ENCODE peak calls at places on chromosomes 12 and 14, in nine cellular contexts. L is heart right ventricle, D is mesendoderm, P is Panc1, Q is ovary, C is body of pancreas, H is cardiac muscle cell, V is heart left ventricle, Z is lower lobe of right lung. X is an unnamed sample.

GRCh38 chr12:76020731-76021672 is 10.6 kb downstream of the PHLDA1 start:
- DNase-seq in L (no peak), D (peak; percentile 54), P (no peak), Q (no peak), C (no peak), H (no peak), V (no peak), Z (no peak), X (peak; percentile 47)

GRCh38 chr14:37037636-37038387 is 134.6 kb downstream of the SLC25A21 start:
- DNase-seq in L (no peak), D (no peak), P (no peak), Q (no peak), C (no peak), H (no peak), V (no peak), Z (no peak), X (no peak)

GRCh38 chr14:100285021-100285912 is 21.0 kb downstream of the SLC25A29 start:
- DNase-seq in L (peak; percentile 46), D (peak; percentile 93), P (no peak), Q (peak; percentile 86), C (peak; percentile 71), H (peak; percentile 81), V (peak; percentile 80), Z (peak; percentile 80), X (peak; percentile 65)

GRCh38 chr12:47988073-47989022 is 15.9 kb downstream of the COL2A1 start:
- DNase-seq in L (no peak), D (peak; percentile 91), P (no peak), Q (no peak), C (no peak), H (no peak), V (no peak), Z (no peak), X (no peak)

GRCh38 chr14:80117876-80118275 is 93.4 kb downstream of the DIO2 start:
- DNase-seq in L (no peak), D (no peak), P (no peak), Q (no peak), C (no peak), H (no peak), V (no peak), Z (no peak), X (no peak)

GRCh38 chr14:100115236-100115635 is 44.2 kb downstream of the DEGS2 start:
- DNase-seq in L (no peak), D (no peak), P (no peak), Q (no peak), C (no peak), H (no peak), V (no peak), Z (no peak), X (no peak)

GRCh38 chr12:122860052-122860853 is 25.0 kb downstream of the HIP1R start:
- DNase-seq in L (peak; percentile 87), D (peak; percentile 74), P (peak; percentile 47), Q (peak; percentile 94), C (peak; percentile 91), H (peak; percentile 87), V (peak; percentile 91), Z (peak; percentile 88), X (peak; percentile 80)

GRCh38 chr14:49770212-49770817 is 2.4 kb downstream of the KLHDC2 start:
- DNase-seq in L (no peak), D (no peak), P (no peak), Q (no peak), C (peak; percentile 61), H (no peak), V (no peak), Z (no peak), X (peak; percentile 98)

GRCh38 chr12:97323154-97323553 is 139.4 kb upstream of the RMST start:
- DNase-seq in L (no peak), D (peak; percentile 18), P (no peak), Q (no peak), C (no peak), H (no peak), V (no peak), Z (no peak), X (no peak)

GRCh38 chr12:25708661-25709060 is 155.6 kb upstream of the LMNTD1 start:
- DNase-seq in L (no peak), D (no peak), P (no peak), Q (no peak), C (no peak), H (no peak), V (no peak), Z (no peak), X (no peak)

GRCh38 chr14:39107624-39108023 is 4.6 kb upstream of the SEC23A start:
- DNase-seq in L (no peak), D (peak; percentile 45), P (no peak), Q (no peak), C (no peak), H (peak; percentile 16), V (no peak), Z (no peak), X (peak; percentile 73)

GRCh38 chr14:101495827-101496778 is 65.2 kb upstream of the DIO3 start:
- DNase-seq in L (no peak), D (peak; percentile 59), P (no peak), Q (peak; percentile 74), C (peak; percentile 38), H (peak; percentile 6), V (peak; percentile 10), Z (peak; percentile 30), X (no peak)

GRCh38 chr12:130525384-130526172 is 187.9 kb downstream of the PIWIL1 start:
- DNase-seq in L (no peak), D (no peak), P (no peak), Q (no peak), C (no peak), H (no peak), V (no peak), Z (no peak), X (no peak)

GRCh38 chr12:92503029-92503931 is 199.5 kb upstream of the PLEKHG7 start:
- DNase-seq in L (no peak), D (no peak), P (no peak), Q (no peak), C (peak; percentile 51), H (no peak), V (peak; percentile 25), Z (no peak), X (peak; percentile 49)

DNA sequence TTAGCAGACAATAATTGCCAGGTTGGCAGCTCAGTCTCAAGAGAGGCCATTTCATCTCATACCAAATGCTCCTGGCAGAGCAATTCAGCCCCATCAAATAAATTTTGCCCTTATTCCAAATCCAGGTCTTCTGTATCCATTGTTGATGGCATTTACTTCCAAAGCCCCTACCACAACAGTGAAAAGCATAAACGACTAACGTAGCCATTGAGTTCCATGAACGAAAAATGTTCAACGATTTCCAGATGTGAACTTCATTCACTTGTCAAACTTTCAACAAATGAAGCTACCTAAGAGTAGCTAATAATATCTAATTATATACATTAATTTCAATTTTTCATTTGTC is 3.0 kb upstream of the GCN1 start:
- DNase-seq in L (no peak), D (no peak), P (no peak), Q (no peak), C (no peak), H (no peak), V (no peak), Z (no peak), X (no peak)
- H3K4me3 ChIP-seq in L (no peak overlapping the region), D (no peak overlapping the region), P (peak overlapping the region; percentile 76), Q (no peak overlapping the region), C (no peak overlapping the region), H (no peak overlapping the region), V (no peak overlapping the region), Z (no peak overlapping the region), X (no peak overlapping the region)

GRCh38 chr12:53159195-53159834 is 21.2 kb upstream of the ZNF740 start:
- DNase-seq in L (peak; percentile 84), D (peak; percentile 92), P (peak; percentile 89), Q (peak; percentile 88), C (peak; percentile 86), H (peak; percentile 80), V (peak; percentile 81), Z (peak; percentile 86), X (peak; percentile 80)
- H3K27ac ChIP-seq in L (no peak overlapping the region), D (no peak overlapping the region), P (peak overlapping the region; percentile 69), Q (no peak overlapping the region), C (no peak overlapping the region), H (peak overlapping the region; percentile 60), V (no peak overlapping the region), Z (no peak overlapping the region), X (no peak overlapping the region)

GRCh38 chr14:72617391-72618011 is 276.4 kb downstream of the DPF3 start:
- DNase-seq in L (peak; percentile 67), D (peak; percentile 44), P (no peak), Q (peak; percentile 47), C (no peak), H (peak; percentile 52), V (peak; percentile 63), Z (no peak), X (no peak)
- H3K4me1 ChIP-seq in L (peaks cover 75% of the 10 kb centered on the region), D (no peaks in the 10 kb centered on the region), P (no peaks in the 10 kb centered on the region), Q (peaks cover 21% of the 10 kb centered on the region), C (peaks cover 10% of the 10 kb centered on the region), H (peaks cover 38% of the 10 kb centered on the region), V (peaks cover 59% of the 10 kb centered on the region), Z (no peaks in the 10 kb centered on the region), X (no peaks in the 10 kb centered on the region)

GRCh38 chr12:116717466-116718457 is 20.1 kb downstream of the SPRING1 start:
- DNase-seq in L (peak; percentile 61), D (peak; percentile 39), P (no peak), Q (peak; percentile 52), C (no peak), H (no peak), V (peak; percentile 85), Z (peak; percentile 55), X (no peak)

GRCh38 chr12:116720129-116720528 is 17.7 kb downstream of the SPRING1 start:
- DNase-seq in L (no peak), D (no peak), P (no peak), Q (no peak), C (no peak), H (no peak), V (no peak), Z (no peak), X (no peak)

GRCh38 chr12:116722245-116722644 is 15.6 kb downstream of the SPRING1 start:
- DNase-seq in L (no peak), D (no peak), P (no peak), Q (no peak), C (no peak), H (no peak), V (no peak), Z (no peak), X (no peak)

GRCh38 chr12:116719661-116720060 is 18.2 kb downstream of the SPRING1 start:
- DNase-seq in L (no peak), D (no peak), P (no peak), Q (no peak), C (no peak), H (peak; percentile 36), V (peak; percentile 24), Z (no peak), X (peak; percentile 7)

DNA sequence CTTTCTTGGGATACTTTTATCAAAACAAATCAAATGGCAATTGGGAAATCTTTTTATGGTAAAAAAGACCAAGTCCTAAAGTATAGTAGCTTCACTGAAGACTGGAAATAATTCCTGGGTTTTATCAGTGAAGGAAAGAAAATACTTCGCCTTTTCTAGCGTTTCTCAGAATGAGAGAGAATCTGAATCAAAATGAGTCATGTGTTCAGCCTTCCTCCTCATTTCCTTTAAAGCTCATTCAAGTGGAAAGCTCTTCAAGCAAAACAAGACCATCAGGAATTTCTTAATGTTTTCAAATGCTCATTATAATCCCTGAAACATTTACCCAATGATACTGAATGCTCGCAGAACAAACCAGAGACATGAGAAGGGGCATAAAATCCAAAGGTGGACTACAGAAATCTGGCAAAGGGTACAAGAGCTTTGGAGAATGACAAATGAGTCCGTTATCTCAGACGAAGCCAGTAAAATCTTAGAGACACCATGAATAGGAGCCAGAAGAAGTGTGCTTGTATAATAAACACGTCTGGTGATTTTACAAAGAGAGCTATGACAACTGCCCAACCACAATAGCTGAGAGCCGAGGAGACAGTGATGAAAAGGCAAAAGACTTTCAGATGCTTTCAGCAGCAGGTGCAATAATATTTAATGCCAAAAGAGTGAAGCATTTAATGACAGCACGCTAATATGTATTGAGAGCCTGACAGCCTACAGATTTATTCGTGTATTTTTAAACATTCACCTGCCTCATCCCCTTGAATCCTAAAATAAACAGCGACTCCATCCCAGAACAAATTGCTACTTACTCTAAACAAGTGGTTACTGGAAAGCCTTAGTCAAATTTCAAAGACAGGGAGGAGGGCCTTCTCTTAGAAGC is 19.1 kb downstream of the SPRING1 start:
- DNase-seq in L (no peak), D (no peak), P (no peak), Q (no peak), C (no peak), H (no peak), V (no peak), Z (no peak), X (no peak)
- H3K4me3 ChIP-seq in L (no peak overlapping the region), D (no peak overlapping the region), P (no peak overlapping the region), Q (no peak overlapping the region), C (no peak overlapping the region), H (no peak overlapping the region), V (no peak overlapping the region), Z (no peak overlapping the region), X (no peak overlapping the region)

X was measured in small intestine.